ENCODE peak calls at places on chromosome 9, in six cellular contexts. A is A673, U is ovary, M is psoas muscle, S is cardiac muscle cell, P is breast epithelium. B is an unnamed sample.

GRCh38 chr9:89522261-89522978 is 24.5 kb upstream of the SEMA4D start:
- DNase-seq in A (no peak), S (no peak), M (no peak), U (no peak), P (no peak), B (no peak)

GRCh38 chr9:88523056-88523455 is 11.9 kb upstream of the NXNL2 start:
- DNase-seq in A (no peak), P (no peak), M (no peak), U (no peak), S (no peak), B (no peak)

GRCh38 chr9:130990362-130991226 is 18.4 kb upstream of the LAMC3 start:
- DNase-seq in S (peak; percentile 29), A (no peak), M (no peak), U (no peak), P (no peak), B (no peak)

GRCh38 chr9:32551491-32552049 is 557 bp upstream of the SMIM27 start:
- DNase-seq in A (peak; percentile 57), P (peak; percentile 32), S (peak; percentile 59), M (peak; percentile 18), U (peak; percentile 39), B (no peak)

GRCh38 chr9:124385623-124386022 is 29.6 kb downstream of the PSMB7 start:
- DNase-seq in S (no peak), M (no peak), P (no peak), A (no peak), U (no peak), B (no peak)

GRCh38 chr9:8660383-8660782 is 860.8 kb upstream of the DMAC1 start:
- DNase-seq in U (peak; percentile 66), S (peak; percentile 38), P (peak; percentile 18), M (peak; percentile 43), A (no peak), B (no peak)

GRCh38 chr9:87069690-87070089 is 122.4 kb upstream of the GAS1 start:
- DNase-seq in M (no peak), P (no peak), S (no peak), A (no peak), U (no peak), B (no peak)

GRCh38 chr9:114631166-114631565 is 20.1 kb downstream of the TMEM268 start:
- DNase-seq in S (no peak), M (no peak), A (no peak), P (no peak), U (no peak), B (no peak)

GRCh38 chr9:34589656-34590375 is at the start of gene CNTFR:
- DNase-seq in A (peak; percentile 58), P (no peak), M (peak; percentile 71), U (peak; percentile 67), S (peak; percentile 81), B (no peak)

GRCh38 chr9:126797903-126798302 is 6.9 kb upstream of the ZBTB43 start:
- DNase-seq in S (no peak), A (no peak), M (no peak), U (no peak), P (no peak), B (no peak)

GRCh38 chr9:83511051-83511450 is 27.1 kb downstream of the FRMD3 start:
- DNase-seq in A (no peak), P (no peak), S (no peak), U (no peak), M (no peak), B (no peak)

GRCh38 chr9:65458992-65459391 is 174.0 kb upstream of the FOXD4L5 start:
- DNase-seq in U (no peak), A (no peak), P (no peak), M (no peak), S (no peak), B (no peak)

GRCh38 chr9:5438301-5439162 is 807 bp upstream of the PLGRKT start:
- DNase-seq in U (no peak), A (no peak), P (no peak), M (no peak), S (no peak), B (no peak)

GRCh38 chr9:75086443-75087278 is 1.3 kb downstream of the NMRK1 start:
- DNase-seq in U (peak; percentile 25), S (no peak), P (no peak), M (peak; percentile 29), A (no peak), B (no peak)

GRCh38 chr9:86405926-86406325 is 51.7 kb upstream of the TUT7 start:
- DNase-seq in A (peak; percentile 84), P (no peak), M (no peak), S (no peak), U (no peak), B (no peak)

GRCh38 chr9:106400170-106400569 is 462.8 kb upstream of the ZNF462 start:
- DNase-seq in A (no peak), M (no peak), P (no peak), S (no peak), U (no peak), B (no peak)

GRCh38 chr9:93958875-93959682 is 3.9 kb upstream of the BARX1 start:
- DNase-seq in S (no peak), A (peak; percentile 48), P (no peak), U (no peak), M (no peak), B (no peak)

GRCh38 chr9:131179561-131180219 is 54.3 kb downstream of the NUP214 start:
- DNase-seq in S (no peak), A (no peak), U (no peak), M (no peak), P (no peak), B (no peak)

GRCh38 chr9:93807166-93808013 is 147.8 kb downstream of the BARX1 start:
- DNase-seq in P (no peak), M (no peak), S (no peak), U (no peak), A (no peak), B (no peak)

GRCh38 chr9:95819636-95820035 is 55.9 kb upstream of the ERCC6L2 start:
- DNase-seq in A (no peak), S (no peak), U (no peak), M (no peak), P (no peak), B (no peak)

GRCh38 chr9:23829580-23830458 is 3.8 kb upstream of the ELAVL2 start:
- DNase-seq in P (no peak), U (no peak), A (no peak), S (peak; percentile 77), M (no peak), B (no peak)

GRCh38 chr9:71896762-71897161 is 14.2 kb downstream of the ABHD17B start:
- DNase-seq in P (no peak), U (no peak), M (no peak), A (no peak), S (no peak), B (no peak)

GRCh38 chr9:16344343-16344742 is 526.1 kb downstream of the BNC2 start:
- DNase-seq in S (no peak), M (no peak), A (peak; percentile 1), U (peak; percentile 55), P (no peak), B (no peak)

GRCh38 chr9:125341566-125341965 is 79.9 kb downstream of the GAPVD1 start:
- DNase-seq in S (no peak), P (no peak), M (no peak), A (no peak), U (no peak), B (no peak)

GRCh38 chr9:134366223-134367031 is 40.2 kb downstream of the RXRA start:
- DNase-seq in S (no peak), M (peak; percentile 94), U (peak; percentile 91), P (peak; percentile 89), A (peak; percentile 94), B (no peak)

DNA sequence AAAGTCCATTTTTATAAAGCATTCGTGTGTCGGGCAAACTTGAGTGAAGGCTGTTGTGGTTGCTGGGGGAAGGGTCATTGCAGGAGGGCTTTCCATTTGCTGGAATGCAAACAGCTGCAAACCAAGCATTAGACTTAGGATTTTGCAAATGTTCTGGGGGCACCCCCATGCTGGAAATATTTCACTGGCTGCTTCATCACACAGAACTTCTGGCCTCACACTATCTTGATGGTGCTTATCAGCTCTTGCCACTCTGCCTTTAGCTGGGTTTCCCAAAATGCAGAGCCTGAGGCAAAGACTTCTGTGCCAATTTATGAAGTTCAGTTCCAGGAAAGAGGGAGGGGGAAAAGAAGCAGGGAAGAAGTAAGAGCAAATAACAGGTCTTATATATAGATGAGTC is 8.6 kb upstream of the COL15A1 start:
- DNase-seq in M (no peak), A (no peak), P (no peak), U (no peak), S (no peak), B (no peak)
- H3K4me1 ChIP-seq in M (no peaks in the 10 kb centered on the region), A (no peaks in the 10 kb centered on the region), P (no peaks in the 10 kb centered on the region), U (peaks cover 2% of the 10 kb centered on the region), S (no peaks in the 10 kb centered on the region), B (no peaks in the 10 kb centered on the region)

DNA sequence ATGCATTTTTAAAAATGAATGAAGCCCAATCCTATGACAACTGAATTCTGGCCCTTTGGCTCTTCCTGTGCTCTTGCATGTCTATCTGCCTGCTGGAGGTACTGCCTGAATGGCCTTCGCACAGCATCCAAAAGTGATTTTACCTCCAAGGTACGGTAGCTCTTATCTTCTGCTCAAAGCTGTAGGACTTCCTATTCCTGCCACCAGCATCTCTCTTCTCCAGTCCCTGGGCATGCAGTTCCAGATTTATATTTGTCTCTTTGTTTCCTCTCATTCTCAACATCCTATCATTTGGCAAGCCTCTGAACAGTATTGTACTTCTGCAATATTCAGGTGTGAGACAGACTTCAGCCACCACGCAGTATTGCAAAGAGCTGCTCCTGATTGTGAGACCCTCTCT is 43.7 kb upstream of the SH3GL2 start:
- DNase-seq in P (no peak), S (no peak), M (no peak), A (no peak), U (no peak), B (no peak)
- H3K27ac ChIP-seq in P (no peak overlapping the region), S (no peak overlapping the region), M (no peak overlapping the region), A (no peak overlapping the region), U (no peak overlapping the region), B (no peak overlapping the region)

DNA sequence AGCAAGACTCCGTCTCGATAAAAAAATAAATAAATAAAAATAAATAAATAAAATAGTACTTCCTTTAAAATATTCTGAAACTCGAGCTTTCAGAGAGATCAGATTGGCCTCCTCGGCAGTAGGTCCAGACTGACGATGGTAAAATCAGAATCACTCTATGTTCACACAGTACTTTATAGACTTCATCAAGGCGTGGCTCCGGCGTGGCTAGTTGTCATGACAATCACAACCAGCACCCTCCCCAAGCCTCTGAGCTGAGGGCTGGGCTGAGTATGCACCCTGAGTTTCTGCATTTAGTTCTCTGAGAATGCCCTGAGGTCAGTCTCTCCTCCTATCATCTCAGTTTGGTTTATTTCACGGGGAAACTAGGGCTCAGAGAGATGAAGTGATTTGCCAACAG is 43.3 kb upstream of the BARHL1 start:
- DNase-seq in S (no peak), A (no peak), P (no peak), M (no peak), U (no peak), B (no peak)
- H3K36me3 ChIP-seq in S (no peaks in the 10 kb centered on the region), A (no peaks in the 10 kb centered on the region), P (no peaks in the 10 kb centered on the region), M (no peaks in the 10 kb centered on the region), U (no peaks in the 10 kb centered on the region), B (no peaks in the 10 kb centered on the region)

DNA sequence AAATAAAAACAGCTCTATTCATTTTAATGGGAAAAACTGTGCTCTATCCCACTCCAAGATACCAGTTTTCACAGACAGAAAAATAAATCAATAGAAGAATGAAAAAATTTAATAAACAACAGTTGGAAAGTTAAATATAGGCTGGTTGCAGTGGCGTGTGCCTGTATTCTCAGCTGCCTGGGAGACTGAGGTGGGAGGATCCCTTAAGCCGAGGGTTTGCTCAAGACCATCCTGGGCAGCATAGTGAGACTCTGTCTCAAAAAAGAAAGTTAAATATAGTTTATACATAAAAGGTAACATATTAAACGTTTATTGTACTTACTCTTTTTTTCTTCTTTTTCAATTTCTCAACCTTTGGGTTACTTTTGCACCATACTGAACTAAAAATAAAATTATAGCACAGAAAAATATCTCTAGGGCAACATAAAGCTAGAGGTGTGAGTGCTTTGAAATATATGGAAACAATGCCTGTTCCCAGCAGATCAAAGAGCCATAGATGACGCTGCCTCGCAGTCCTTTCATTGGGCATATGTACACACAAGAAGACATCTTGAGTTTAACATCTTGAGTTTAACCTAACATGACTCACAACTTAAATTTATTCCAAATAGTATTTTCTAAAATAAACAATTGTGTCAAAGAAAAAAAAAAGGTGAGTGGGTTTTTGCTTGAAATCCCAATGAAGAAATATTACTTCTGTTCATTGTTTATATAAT is 25.7 kb upstream of the KLF9 start:
- DNase-seq in U (no peak), P (no peak), M (no peak), S (no peak), A (no peak), B (no peak)
- H3K4me1 ChIP-seq in U (peaks cover 2% of the 10 kb centered on the region), P (no peaks in the 10 kb centered on the region), M (no peaks in the 10 kb centered on the region), S (no peaks in the 10 kb centered on the region), A (no peaks in the 10 kb centered on the region), B (peaks cover 3% of the 10 kb centered on the region)

B was measured in iPS DF 6.9.